ENCODE peak calls at places on chromosomes 6 and 20, in nine cellular contexts. One of them, this sample, is unnamed.

GRCh38 chr20:46752639-46753235 is 43.3 kb downstream of the SLC2A10 start:
- DNase-seq in NCI-H774: peak
- DNase-seq in T-helper 2 cell: peak
- DNase-seq in NCI-H345: peak
- DNase-seq in PC-3: peak
- DNase-seq in HT1080: peak
- DNase-seq in RWPE1: peak
- DNase-seq in NCI-H2081: peak
- DNase-seq in psoas muscle: peak
- DNase-seq in this sample: peak

GRCh38 chr20:21569586-21569985 is 55.7 kb upstream of the NKX2-2 start:
- DNase-seq in T-helper 2 cell: no peak
- DNase-seq in PC-3: no peak
- DNase-seq in NCI-H345: no peak
- DNase-seq in NCI-H774: no peak
- DNase-seq in psoas muscle: no peak
- DNase-seq in NCI-H2081: no peak
- DNase-seq in HT1080: no peak
- DNase-seq in RWPE1: no peak
- DNase-seq in this sample: no peak

GRCh38 chr6:16766043-16766521 is 4.8 kb upstream of the ATXN1 start:
- DNase-seq in NCI-H774: no peak
- DNase-seq in NCI-H345: no peak
- DNase-seq in T-helper 2 cell: no peak
- DNase-seq in HT1080: peak
- DNase-seq in NCI-H2081: no peak
- DNase-seq in RWPE1: no peak
- DNase-seq in PC-3: peak
- DNase-seq in psoas muscle: no peak
- DNase-seq in this sample: no peak

GRCh38 chr20:41187668-41188067 is 50.3 kb downstream of the PLCG1 start:
- DNase-seq in NCI-H774: no peak
- DNase-seq in PC-3: no peak
- DNase-seq in NCI-H2081: no peak
- DNase-seq in NCI-H345: no peak
- DNase-seq in T-helper 2 cell: no peak
- DNase-seq in HT1080: no peak
- DNase-seq in RWPE1: no peak
- DNase-seq in psoas muscle: no peak
- DNase-seq in this sample: no peak

GRCh38 chr20:16011519-16011918 is 561.7 kb downstream of the KIF16B start:
- DNase-seq in NCI-H774: no peak
- DNase-seq in NCI-H345: no peak
- DNase-seq in psoas muscle: no peak
- DNase-seq in T-helper 2 cell: no peak
- DNase-seq in RWPE1: no peak
- DNase-seq in PC-3: no peak
- DNase-seq in NCI-H2081: no peak
- DNase-seq in HT1080: no peak
- DNase-seq in this sample: no peak

GRCh38 chr20:62977613-62978558 is 25.4 kb downstream of the SLC17A9 start:
- DNase-seq in RWPE1: peak
- DNase-seq in NCI-H774: peak
- DNase-seq in PC-3: peak
- DNase-seq in T-helper 2 cell: peak
- DNase-seq in NCI-H2081: peak
- DNase-seq in psoas muscle: no peak
- DNase-seq in NCI-H345: peak
- DNase-seq in HT1080: no peak
- DNase-seq in this sample: no peak

GRCh38 chr6:41970436-41970846 is 28.8 kb upstream of the CCND3 start:
- DNase-seq in psoas muscle: peak
- DNase-seq in PC-3: no peak
- DNase-seq in NCI-H774: no peak
- DNase-seq in RWPE1: peak
- DNase-seq in T-helper 2 cell: peak
- DNase-seq in NCI-H2081: no peak
- DNase-seq in HT1080: peak
- DNase-seq in NCI-H345: no peak
- DNase-seq in this sample: no peak

GRCh38 chr20:57555457-57556184 is 5.3 kb upstream of the PCK1 start:
- DNase-seq in HT1080: no peak
- DNase-seq in NCI-H774: no peak
- DNase-seq in RWPE1: no peak
- DNase-seq in NCI-H345: no peak
- DNase-seq in PC-3: no peak
- DNase-seq in psoas muscle: no peak
- DNase-seq in NCI-H2081: no peak
- DNase-seq in T-helper 2 cell: no peak
- DNase-seq in this sample: no peak

GRCh38 chr6:108921547-108922331 is 73.5 kb downstream of the ARMC2 start:
- DNase-seq in NCI-H2081: peak
- DNase-seq in T-helper 2 cell: no peak
- DNase-seq in RWPE1: no peak
- DNase-seq in NCI-H345: no peak
- DNase-seq in PC-3: no peak
- DNase-seq in psoas muscle: peak
- DNase-seq in HT1080: no peak
- DNase-seq in NCI-H774: peak
- DNase-seq in this sample: no peak

GRCh38 chr20:4959582-4959981 is 41.7 kb downstream of the SLC23A2 start:
- DNase-seq in NCI-H2081: no peak
- DNase-seq in psoas muscle: no peak
- DNase-seq in NCI-H345: no peak
- DNase-seq in PC-3: no peak
- DNase-seq in RWPE1: no peak
- DNase-seq in T-helper 2 cell: no peak
- DNase-seq in NCI-H774: no peak
- DNase-seq in HT1080: peak
- DNase-seq in this sample: no peak

GRCh38 chr6:6220718-6221117 is 99.7 kb downstream of the F13A1 start:
- DNase-seq in NCI-H345: no peak
- DNase-seq in NCI-H2081: no peak
- DNase-seq in RWPE1: no peak
- DNase-seq in HT1080: no peak
- DNase-seq in NCI-H774: no peak
- DNase-seq in T-helper 2 cell: no peak
- DNase-seq in psoas muscle: no peak
- DNase-seq in PC-3: peak
- DNase-seq in this sample: no peak

GRCh38 chr20:17884318-17885003 is 84.1 kb downstream of the SNX5 start:
- DNase-seq in psoas muscle: no peak
- DNase-seq in HT1080: no peak
- DNase-seq in NCI-H345: no peak
- DNase-seq in NCI-H2081: no peak
- DNase-seq in T-helper 2 cell: no peak
- DNase-seq in PC-3: no peak
- DNase-seq in RWPE1: no peak
- DNase-seq in NCI-H774: no peak
- DNase-seq in this sample: no peak

GRCh38 chr20:53032021-53033001 is 60.2 kb downstream of the TSHZ2 start:
- DNase-seq in HT1080: no peak
- DNase-seq in NCI-H2081: no peak
- DNase-seq in NCI-H345: no peak
- DNase-seq in RWPE1: peak
- DNase-seq in psoas muscle: no peak
- DNase-seq in T-helper 2 cell: no peak
- DNase-seq in NCI-H774: no peak
- DNase-seq in PC-3: no peak
- DNase-seq in this sample: no peak

GRCh38 chr6:45450132-45450531 is 72.4 kb upstream of the SUPT3H start:
- DNase-seq in T-helper 2 cell: no peak
- DNase-seq in PC-3: no peak
- DNase-seq in NCI-H2081: no peak
- DNase-seq in NCI-H774: no peak
- DNase-seq in NCI-H345: no peak
- DNase-seq in HT1080: no peak
- DNase-seq in RWPE1: no peak
- DNase-seq in psoas muscle: no peak
- DNase-seq in this sample: no peak

GRCh38 chr6:41027799-41028617 is 11.0 kb downstream of the UNC5CL start:
- DNase-seq in PC-3: peak
- DNase-seq in psoas muscle: peak
- DNase-seq in HT1080: peak
- DNase-seq in NCI-H774: peak
- DNase-seq in RWPE1: peak
- DNase-seq in NCI-H345: no peak
- DNase-seq in T-helper 2 cell: peak
- DNase-seq in NCI-H2081: peak
- DNase-seq in this sample: peak

GRCh38 chr6:158688860-158689259 is 39.0 kb downstream of the SYTL3 start:
- DNase-seq in RWPE1: no peak
- DNase-seq in NCI-H774: no peak
- DNase-seq in NCI-H2081: no peak
- DNase-seq in HT1080: no peak
- DNase-seq in PC-3: peak
- DNase-seq in T-helper 2 cell: no peak
- DNase-seq in NCI-H345: no peak
- DNase-seq in psoas muscle: no peak
- DNase-seq in this sample: no peak

GRCh38 chr6:139708342-139709199 is 334.1 kb upstream of the CITED2 start:
- DNase-seq in T-helper 2 cell: no peak
- DNase-seq in RWPE1: peak
- DNase-seq in psoas muscle: no peak
- DNase-seq in NCI-H774: no peak
- DNase-seq in PC-3: peak
- DNase-seq in NCI-H345: no peak
- DNase-seq in HT1080: peak
- DNase-seq in NCI-H2081: no peak
- DNase-seq in this sample: no peak

GRCh38 chr20:34581341-34582189 is 23.0 kb downstream of the MAP1LC3A start:
- DNase-seq in NCI-H2081: peak
- DNase-seq in RWPE1: no peak
- DNase-seq in PC-3: peak
- DNase-seq in psoas muscle: no peak
- DNase-seq in NCI-H774: no peak
- DNase-seq in T-helper 2 cell: no peak
- DNase-seq in NCI-H345: no peak
- DNase-seq in HT1080: peak
- DNase-seq in this sample: no peak

GRCh38 chr20:57618091-57618765 is 2.0 kb downstream of the ZBP1 start:
- DNase-seq in PC-3: peak
- DNase-seq in psoas muscle: peak
- DNase-seq in NCI-H2081: no peak
- DNase-seq in T-helper 2 cell: no peak
- DNase-seq in HT1080: peak
- DNase-seq in RWPE1: peak
- DNase-seq in NCI-H774: no peak
- DNase-seq in NCI-H345: no peak
- DNase-seq in this sample: no peak

GRCh38 chr6:35360349-35361138 is 18.2 kb downstream of the PPARD start:
- DNase-seq in NCI-H345: no peak
- DNase-seq in NCI-H2081: no peak
- DNase-seq in HT1080: no peak
- DNase-seq in RWPE1: no peak
- DNase-seq in psoas muscle: peak
- DNase-seq in NCI-H774: no peak
- DNase-seq in T-helper 2 cell: no peak
- DNase-seq in PC-3: peak
- DNase-seq in this sample: no peak

GRCh38 chr6:148441454-148441911 is 98.8 kb downstream of the SASH1 start:
- DNase-seq in PC-3: peak
- DNase-seq in T-helper 2 cell: no peak
- DNase-seq in HT1080: peak
- DNase-seq in NCI-H345: no peak
- DNase-seq in psoas muscle: no peak
- DNase-seq in NCI-H774: no peak
- DNase-seq in RWPE1: peak
- DNase-seq in NCI-H2081: peak
- DNase-seq in this sample: no peak

GRCh38 chr20:53940883-53941546 is 129.4 kb downstream of the BCAS1 start:
- DNase-seq in NCI-H2081: no peak
- DNase-seq in RWPE1: no peak
- DNase-seq in psoas muscle: no peak
- DNase-seq in NCI-H774: no peak
- DNase-seq in HT1080: peak
- DNase-seq in PC-3: peak
- DNase-seq in T-helper 2 cell: no peak
- DNase-seq in NCI-H345: no peak
- DNase-seq in this sample: no peak

This sample was measured in NCI-H1092.